ENCODE peak calls at places on chromosomes 13 and 19, in seven cellular contexts. I is mesenchymal stem cell, P is IMR-90, A is mesendoderm, T is neuronal stem cell, U is H1, G is trophoblast cell. Z is an unnamed sample.

GRCh38 chr13:106151056-106151699 is 384.3 kb downstream of the EFNB2 start:
- DNase-seq in I (peak), P (peak), A (peak), T (peak), U (peak), G (peak), Z (no peak)

GRCh38 chr13:90258129-90258528 is 1089.4 kb upstream of the MIR17HG start:
- DNase-seq in I (no peak), P (no peak), A (no peak), T (no peak), U (no peak), G (no peak), Z (no peak)

GRCh38 chr13:44425041-44425814 is 51.6 kb downstream of the SERP2 start:
- DNase-seq in I (peak), P (no peak), A (no peak), T (no peak), U (no peak), G (no peak), Z (no peak)

GRCh38 chr13:101423872-101424271 is 7.6 kb upstream of the NALCN start:
- DNase-seq in I (no peak), P (no peak), A (no peak), T (no peak), U (no peak), G (no peak), Z (no peak)

GRCh38 chr13:104365430-104365829 is 1299.2 kb upstream of the SLC10A2 start:
- DNase-seq in I (no peak), P (no peak), A (no peak), T (no peak), U (no peak), G (no peak), Z (no peak)

GRCh38 chr19:49591731-49592485 is 926 bp downstream of the PRR12 start:
- DNase-seq in I (peak), P (peak), A (peak), T (no peak), U (no peak), G (peak), Z (peak)

GRCh38 chr13:46749951-46750350 is 47.0 kb downstream of the ESD start:
- DNase-seq in I (no peak), P (peak), A (no peak), T (no peak), U (no peak), G (no peak), Z (no peak)

GRCh38 chr19:39401549-39402416 is 4.9 kb upstream of the ZFP36 start:
- DNase-seq in I (peak), P (peak), A (peak), T (no peak), U (no peak), G (peak), Z (no peak)

GRCh38 chr13:35978607-35979316 is 152.4 kb downstream of the DCLK1 start:
- DNase-seq in I (peak), P (peak), A (peak), T (peak), U (no peak), G (peak), Z (no peak)

GRCh38 chr19:54388001-54388802 is 23.5 kb upstream of the LAIR1 start:
- DNase-seq in I (no peak), P (no peak), A (no peak), T (no peak), U (no peak), G (no peak), Z (no peak)

GRCh38 chr13:98513837-98514236 is 63.1 kb downstream of the STK24 start:
- DNase-seq in I (no peak), P (no peak), A (no peak), T (no peak), U (no peak), G (no peak), Z (no peak)

GRCh38 chr13:91406619-91407018 is 8.2 kb downstream of the GPC5 start:
- DNase-seq in I (peak), P (peak), A (peak), T (peak), U (peak), G (peak), Z (peak)

GRCh38 chr19:33374406-33374703 is 846 bp downstream of the CEBPG start:
- DNase-seq in I (peak), P (peak), A (peak), T (no peak), U (no peak), G (peak), Z (no peak)

GRCh38 chr19:6868341-6868740 is 19.0 kb upstream of the ADGRE1 start:
- DNase-seq in I (no peak), P (no peak), A (no peak), T (no peak), U (no peak), G (no peak), Z (no peak)

GRCh38 chr19:2255982-2256685 is at the start of gene JSRP1:
- DNase-seq in I (no peak), P (no peak), A (no peak), T (no peak), U (no peak), G (no peak), Z (no peak)

GRCh38 chr13:97499181-97499580 is 65.2 kb downstream of the RAP2A start:
- DNase-seq in I (no peak), P (peak), A (no peak), T (no peak), U (no peak), G (no peak), Z (no peak)

GRCh38 chr13:95530178-95530577 is 22.3 kb upstream of the CLDN10 start:
- DNase-seq in I (peak), P (peak), A (no peak), T (no peak), U (no peak), G (no peak), Z (no peak)

GRCh38 chr19:10872551-10873107 is 1.3 kb downstream of the CARM1 start:
- DNase-seq in I (no peak), P (no peak), A (no peak), T (no peak), U (no peak), G (no peak), Z (no peak)

GRCh38 chr19:18768997-18769891 is 21.9 kb downstream of the COMP start:
- DNase-seq in I (no peak), P (no peak), A (no peak), T (no peak), U (no peak), G (no peak), Z (no peak)

GRCh38 chr19:495440-496332 is 600 bp upstream of the MADCAM1 start:
- DNase-seq in I (peak), P (peak), A (peak), T (no peak), U (no peak), G (peak), Z (peak)

GRCh38 chr13:97914537-97914936 is 38.9 kb upstream of the IPO5 start:
- DNase-seq in I (no peak), P (peak), A (no peak), T (no peak), U (no peak), G (peak), Z (no peak)

GRCh38 chr13:62747629-62748028 is 1332.0 kb upstream of the PCDH20 start:
- DNase-seq in I (peak), P (peak), A (peak), T (no peak), U (no peak), G (peak), Z (no peak)

GRCh38 chr19:46787331-46788100 is 878 bp downstream of the SLC1A5 start:
- DNase-seq in I (peak), P (peak), A (peak), T (peak), U (no peak), G (peak), Z (peak)

GRCh38 chr13:25584975-25585374 is 213.2 kb downstream of the ATP8A2 start:
- DNase-seq in I (no peak), P (no peak), A (no peak), T (no peak), U (no peak), G (no peak), Z (no peak)

GRCh38 chr19:33226550-33227241 is 1.0 kb upstream of the SLC7A10 start:
- DNase-seq in I (peak), P (no peak), A (peak), T (no peak), U (peak), G (no peak), Z (peak)

GRCh38 chr19:55641376-55642152 is 762 bp downstream of the ZNF580 start:
- DNase-seq in I (peak), P (peak), A (peak), T (no peak), U (no peak), G (no peak), Z (no peak)

DNA sequence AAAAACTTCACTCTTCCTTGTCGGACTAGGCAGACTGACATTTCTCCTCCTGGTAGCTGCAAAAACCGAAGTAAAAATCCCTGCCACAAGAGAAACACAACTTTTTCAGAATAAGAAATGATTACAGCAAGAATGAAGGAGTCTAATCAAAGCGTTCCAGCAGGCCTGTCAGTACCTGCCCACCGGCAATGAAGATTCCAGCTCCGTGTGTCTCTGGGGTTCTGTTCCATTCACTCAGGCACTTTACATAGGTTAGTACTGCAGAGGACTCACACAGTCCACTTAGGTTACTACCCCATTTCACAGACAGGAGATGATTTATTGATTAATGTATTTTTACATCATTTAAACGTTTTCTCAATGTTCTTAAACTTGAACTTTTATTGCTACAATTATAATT is 275.5 kb downstream of the NHLRC3 start:
- DNase-seq in I (no peak), P (no peak), A (no peak), T (no peak), U (no peak), G (no peak), Z (no peak)
- H2AK5ac ChIP-seq in I (no peak), P (no peak), A (no peak), T (no peak), U (no peak), G (no peak), Z (no peak)

DNA sequence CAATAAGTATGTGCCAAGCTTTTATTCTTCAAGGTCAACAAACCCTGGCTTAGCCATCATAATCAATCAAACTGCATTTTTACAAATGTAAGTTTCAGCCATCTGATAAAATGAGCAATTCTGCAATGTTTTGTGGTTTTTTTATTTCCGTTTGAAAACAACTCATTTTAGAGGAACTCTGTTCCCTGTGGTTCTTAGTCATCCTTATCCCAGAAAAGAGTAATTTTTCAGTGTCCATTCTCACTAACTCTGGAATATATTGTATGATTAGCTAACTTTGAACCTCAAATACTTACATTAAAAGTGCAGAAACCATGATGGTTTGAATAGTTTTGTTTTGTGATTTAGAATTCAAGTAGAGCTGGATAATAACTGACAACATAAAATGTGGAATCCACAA is 87.6 kb downstream of the IRS2 start:
- DNase-seq in I (peak), P (peak), A (no peak), T (no peak), U (no peak), G (no peak), Z (no peak)
- H2AK5ac ChIP-seq in I (no peak), P (no peak), A (no peak), T (no peak), U (no peak), G (no peak), Z (no peak)

GRCh38 chr13:28469316-28469715 is 25.6 kb downstream of the FLT1 start:
- DNase-seq in I (no peak), P (no peak), A (no peak), T (no peak), U (no peak), G (no peak), Z (no peak)
- H2AK5ac ChIP-seq in I (no peak), P (peak), A (no peak), T (no peak), U (no peak), G (no peak), Z (no peak)

GRCh38 chr13:64770743-64771142 is 2459.4 kb downstream of the PCDH9 start:
- DNase-seq in I (no peak), P (no peak), A (no peak), T (no peak), U (no peak), G (no peak), Z (no peak)

DNA sequence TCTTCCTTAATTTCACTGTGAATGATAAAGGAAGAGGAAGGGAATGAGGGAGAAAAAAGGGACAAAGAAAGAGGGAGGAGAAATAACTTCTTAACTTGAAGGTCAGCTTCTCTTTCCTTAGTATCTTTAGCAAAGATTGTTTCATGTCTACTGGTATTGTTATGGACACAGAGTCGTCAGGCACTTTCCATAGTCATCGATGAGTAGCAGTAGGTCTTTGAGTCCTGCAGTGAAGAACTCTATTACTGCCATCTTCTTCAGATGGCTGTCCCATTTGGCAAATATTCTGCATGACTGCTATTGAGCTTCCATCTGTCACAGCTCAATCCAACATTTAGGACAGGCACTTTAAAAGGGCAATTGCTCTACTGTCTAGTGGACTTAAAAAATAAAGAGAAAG is 2463.1 kb downstream of the PCDH9 start:
- DNase-seq in I (no peak), P (no peak), A (no peak), T (no peak), U (no peak), G (no peak), Z (no peak)
- H2AK5ac ChIP-seq in I (no peak), P (no peak), A (no peak), T (no peak), U (no peak), G (no peak), Z (no peak)

DNA sequence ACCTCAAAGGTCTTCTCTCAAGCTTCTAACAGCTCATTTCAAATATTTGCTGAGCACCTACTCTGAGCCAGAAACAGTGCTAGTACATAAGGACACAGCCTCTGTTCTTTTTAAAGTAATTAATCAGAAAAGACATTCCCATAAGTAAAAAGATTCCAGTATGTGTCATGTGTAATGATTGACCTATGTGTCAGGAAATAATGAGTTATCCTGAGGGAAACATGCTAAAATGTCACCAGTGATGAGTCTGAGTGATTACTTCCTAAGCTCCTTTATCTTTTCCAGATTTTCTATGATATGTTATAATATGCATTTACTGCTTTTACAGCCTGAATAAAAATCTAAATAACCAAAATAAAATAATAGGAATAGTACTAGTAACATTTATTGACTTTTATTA is 107.6 kb downstream of the SLC25A15 start:
- DNase-seq in I (no peak), P (no peak), A (no peak), T (no peak), U (no peak), G (no peak), Z (no peak)
- H2AK5ac ChIP-seq in I (no peak), P (no peak), A (no peak), T (no peak), U (no peak), G (no peak), Z (no peak)

GRCh38 chr13:94058821-94059360 is 420.6 kb downstream of the DCT start:
- DNase-seq in I (no peak), P (no peak), A (no peak), T (no peak), U (no peak), G (no peak), Z (no peak)
- H2AK5ac ChIP-seq in I (no peak), P (no peak), A (no peak), T (no peak), U (no peak), G (no peak), Z (no peak)

GRCh38 chr19:58538257-58539168 is 5.4 kb upstream of the TRIM28 start:
- DNase-seq in I (no peak), P (no peak), A (peak), T (peak), U (no peak), G (no peak), Z (peak)

GRCh38 chr19:58531052-58531600 is 11.5 kb upstream of the ZBTB45 start:
- DNase-seq in I (no peak), P (no peak), A (no peak), T (no peak), U (no peak), G (no peak), Z (no peak)

GRCh38 chr19:58535857-58536256 is 8.0 kb upstream of the TRIM28 start:
- DNase-seq in I (no peak), P (no peak), A (no peak), T (no peak), U (no peak), G (no peak), Z (no peak)

DNA sequence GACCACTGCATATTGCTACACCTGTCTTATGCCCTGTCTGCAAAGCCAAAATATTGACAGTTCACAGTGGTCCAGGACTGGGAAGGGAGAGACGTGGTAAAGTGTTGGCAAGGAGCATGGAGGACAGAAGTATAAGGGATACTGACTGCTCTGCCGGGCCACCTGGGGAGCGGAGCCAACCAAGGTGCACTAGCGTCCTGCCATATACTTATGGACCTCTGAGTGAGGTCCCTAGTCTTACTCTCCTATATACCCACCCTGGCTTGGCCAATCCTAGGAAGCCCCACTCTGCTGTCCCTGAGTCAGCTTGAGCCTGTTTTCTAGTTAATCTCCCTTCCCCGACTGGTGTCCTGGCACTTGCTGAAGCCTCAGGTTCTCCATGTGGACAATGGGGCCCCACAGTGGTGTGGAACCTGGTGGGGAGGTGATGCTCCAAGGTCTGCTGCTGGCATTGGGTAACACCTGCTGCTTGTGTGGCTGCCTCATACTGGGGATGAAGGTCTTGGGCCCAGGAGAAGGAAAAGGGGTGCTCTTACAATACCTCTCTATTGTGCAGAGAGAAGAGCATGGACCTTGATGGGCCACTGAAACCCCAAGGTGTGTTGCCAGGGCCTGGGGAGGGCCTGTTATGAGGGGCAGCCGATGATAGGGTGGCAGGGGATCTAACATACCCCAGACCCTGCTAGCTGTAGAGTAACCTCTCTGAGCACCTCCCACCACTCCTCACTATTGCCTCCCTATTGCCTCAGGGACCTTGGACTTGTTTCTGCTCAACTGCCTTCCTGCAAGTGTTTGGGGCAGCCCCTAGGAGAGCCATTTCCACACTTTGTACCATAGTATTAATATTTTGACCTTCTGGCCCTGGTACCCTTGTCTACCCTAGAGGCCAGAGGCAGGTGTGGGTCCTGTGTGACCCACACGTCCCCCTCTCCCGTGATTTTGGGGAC is 6.7 kb upstream of the TRIM28 start:
- DNase-seq in I (no peak), P (no peak), A (no peak), T (no peak), U (no peak), G (no peak), Z (no peak)
- H2AK5ac ChIP-seq in I (no peak), P (no peak), A (no peak), T (peak), U (no peak), G (no peak), Z (no peak)

DNA sequence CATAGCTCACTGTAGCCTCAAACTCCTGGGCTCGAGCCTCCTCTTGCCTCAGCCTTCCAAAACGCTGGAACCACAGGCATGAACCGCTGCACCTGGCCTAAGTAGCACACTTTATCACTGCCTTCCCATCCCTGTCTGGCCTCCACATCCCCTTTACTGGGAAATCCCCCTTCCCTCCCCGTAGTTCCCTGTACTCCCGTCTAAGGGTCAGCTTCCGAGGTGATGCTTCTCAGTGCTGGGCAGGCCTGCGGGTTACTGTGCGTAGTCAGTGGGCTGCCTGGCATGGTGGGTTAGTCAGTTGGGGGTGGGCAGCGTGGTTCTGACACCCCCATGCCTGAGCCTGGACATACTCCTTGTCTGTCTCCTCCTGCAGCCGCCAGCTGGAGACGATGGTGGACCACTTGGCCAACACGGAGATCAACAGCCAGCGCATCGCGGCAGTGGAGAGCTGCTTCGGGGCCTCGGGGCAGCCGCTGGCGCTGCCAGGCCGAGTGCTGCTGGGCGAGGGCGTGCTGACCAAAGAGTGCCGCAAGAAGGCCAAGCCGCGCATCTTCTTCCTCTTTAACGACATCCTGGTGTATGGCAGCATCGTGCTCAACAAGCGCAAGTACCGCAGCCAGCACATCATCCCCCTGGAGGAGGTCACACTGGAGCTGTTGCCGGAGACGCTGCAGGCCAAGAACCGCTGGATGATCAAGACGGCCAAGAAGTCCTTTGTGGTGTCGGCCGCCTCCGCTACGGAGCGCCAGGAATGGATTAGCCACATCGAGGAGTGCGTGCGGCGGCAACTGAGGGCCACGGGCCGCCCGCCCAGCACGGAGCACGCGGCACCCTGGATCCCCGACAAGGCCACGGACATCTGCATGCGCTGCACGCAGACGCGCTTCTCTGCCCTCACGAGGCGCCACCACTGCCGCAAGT is 8.4 kb downstream of the PLEKHF1 start:
- DNase-seq in I (no peak), P (no peak), A (no peak), T (no peak), U (no peak), G (no peak), Z (no peak)
- H2AK5ac ChIP-seq in I (no peak), P (no peak), A (no peak), T (peak), U (no peak), G (no peak), Z (no peak)